ENCODE peak calls at places on chromosomes 13 and 19, in four cellular contexts. L, B, Z and R are unnamed samples.

GRCh38 chr19:4730740-4731171 is 7.1 kb upstream of the DPP9 start:
- DNase-seq in Z (no peak), B (no peak), L (no peak), R (peak; percentile 39)

GRCh38 chr13:92842145-92842544 is 384.5 kb upstream of the GPC6 start:
- DNase-seq in Z (peak; percentile 95), B (peak; percentile 96), L (no peak), R (peak; percentile 73)

GRCh38 chr19:4327877-4328242 is 10.8 kb downstream of the STAP2 start:
- DNase-seq in Z (no peak), L (no peak), B (no peak), R (no peak)

GRCh38 chr19:4495471-4495870 is 22.8 kb downstream of the PLIN4 start:
- DNase-seq in B (no peak), L (no peak), Z (no peak), R (peak; percentile 62)

GRCh38 chr19:46697142-46697960 is 19.6 kb downstream of the PRKD2 start:
- DNase-seq in B (peak; percentile 51), Z (peak; percentile 85), L (peak; percentile 84), R (no peak)

GRCh38 chr19:4297901-4298771 is 4.1 kb downstream of the TMIGD2 start:
- DNase-seq in L (no peak), Z (no peak), B (no peak), R (no peak)

GRCh38 chr13:72296246-72296645 is 429.2 kb upstream of the DACH1 start:
- DNase-seq in B (no peak), L (no peak), Z (no peak), R (no peak)

GRCh38 chr19:48182434-48182833 is 12.0 kb downstream of the ZSWIM9 start:
- DNase-seq in Z (no peak), L (no peak), B (no peak), R (no peak)

GRCh38 chr13:111898956-111899713 is 167.8 kb upstream of the SOX1 start:
- DNase-seq in L (no peak), Z (no peak), B (no peak), R (no peak)

GRCh38 chr13:113732961-113733950 is 25.8 kb upstream of the TMEM255B start:
- DNase-seq in B (no peak), Z (no peak), L (no peak), R (no peak)

GRCh38 chr19:48487944-48488343 is 18.8 kb downstream of the CYTH2 start:
- DNase-seq in Z (no peak), L (no peak), B (peak; percentile 80), R (peak; percentile 97)

GRCh38 chr13:84136582-84136981 is 254.3 kb upstream of the SLITRK1 start:
- DNase-seq in B (no peak), Z (no peak), L (no peak), R (no peak)

GRCh38 chr13:52707375-52707774 is 32.2 kb downstream of the CNMD start:
- DNase-seq in B (no peak), Z (peak; percentile 13), L (no peak), R (no peak)

GRCh38 chr13:98365291-98365690 is 188.2 kb upstream of the RNF113B start:
- DNase-seq in L (no peak), Z (no peak), B (no peak), R (no peak)

GRCh38 chr13:93758575-93758974 is 532.0 kb downstream of the GPC6 start:
- DNase-seq in L (no peak), B (peak; percentile 16), Z (peak; percentile 68), R (no peak)

GRCh38 chr19:6127716-6128335 is 7.6 kb upstream of the ACSBG2 start:
- DNase-seq in Z (peak; percentile 7), L (no peak), B (no peak), R (no peak)

GRCh38 chr13:78660130-78660857 is 1.3 kb upstream of the OBI1 start:
- DNase-seq in L (no peak), B (peak; percentile 14), Z (peak; percentile 22), R (no peak)

GRCh38 chr13:109602356-109602755 is 184.0 kb downstream of the IRS2 start:
- DNase-seq in L (no peak), B (no peak), Z (peak; percentile 43), R (peak; percentile 24)

GRCh38 chr19:2774083-2774679 is 8.9 kb downstream of the SGTA start:
- DNase-seq in L (no peak), B (no peak), Z (no peak), R (no peak)

GRCh38 chr13:34152409-34152808 is 334.5 kb downstream of the RFC3 start:
- DNase-seq in B (no peak), Z (no peak), L (no peak), R (no peak)

GRCh38 chr13:65615506-65615905 is 1614.6 kb downstream of the PCDH9 start:
- DNase-seq in L (no peak), Z (no peak), B (no peak), R (no peak)

DNA sequence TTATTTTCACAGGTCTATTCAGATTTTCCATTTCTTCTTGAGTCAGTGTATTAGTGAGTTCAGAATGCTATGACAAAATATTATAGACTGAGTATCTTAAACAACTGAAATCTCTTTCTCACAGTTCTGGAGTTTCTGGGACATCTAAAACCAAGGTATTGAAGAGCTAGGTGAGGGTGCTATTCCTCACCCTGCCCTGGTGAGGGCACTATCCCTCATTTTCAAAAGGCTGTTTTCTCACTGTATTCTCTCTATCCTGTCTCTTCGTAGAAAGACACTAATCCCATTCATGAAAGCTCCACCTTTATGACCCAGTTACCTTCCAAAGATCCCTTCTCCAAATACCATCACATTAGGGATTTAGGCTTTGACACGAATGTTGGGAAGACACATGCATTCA is 1617.1 kb downstream of the PCDH9 start:
- DNase-seq in Z (no peak), L (no peak), B (no peak), R (no peak)
- TF ChIP-seq CTCF in Z (peak; percentile 32), L (no peak), B (peak; percentile 18), R (peak; percentile 22)

GRCh38 chr19:35740423-35741215 is 1.6 kb downstream of the IGFLR1 start:
- DNase-seq in L (peak; percentile 97), Z (peak; percentile 99), B (peak; percentile 94), R (peak; percentile 98)
- TF ChIP-seq CTCF in L (no peak), Z (peak; percentile 24), B (peak; percentile 23), R (no peak)

GRCh38 chr19:39009001-39009400 is 23.3 kb downstream of the FBXO27 start:
- DNase-seq in L (no peak), Z (no peak), B (no peak), R (no peak)
- TF ChIP-seq CTCF in L (no peak), Z (no peak), B (no peak), R (no peak)

DNA sequence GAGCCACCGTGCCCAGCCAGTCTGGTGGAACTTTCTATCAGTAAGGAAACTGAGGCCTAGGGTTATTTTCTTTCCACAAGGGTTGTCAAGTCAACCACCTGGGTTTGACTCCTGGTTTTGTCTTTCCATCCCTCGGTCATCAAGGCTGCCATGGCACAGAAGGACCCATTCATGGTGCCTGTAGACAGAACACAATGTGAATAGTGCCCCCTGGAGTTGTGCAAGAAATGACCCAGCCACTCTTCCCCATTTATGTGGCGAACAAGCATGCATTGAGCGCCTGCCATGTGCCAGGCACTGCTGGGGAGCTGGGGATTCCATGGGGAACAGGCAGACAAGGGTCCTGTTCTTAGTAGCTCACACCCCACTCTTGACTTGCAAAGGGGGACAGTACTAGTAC is 4.1 kb downstream of the SMARCA4 start:
- DNase-seq in Z (no peak), B (no peak), L (no peak), R (no peak)
- TF ChIP-seq CTCF in Z (peak; percentile 11), B (no peak), L (no peak), R (no peak)

GRCh38 chr19:57191141-57192063 is at the start of gene ZNF264:
- DNase-seq in Z (peak; percentile 91), L (peak; percentile 70), B (peak; percentile 87), R (peak; percentile 86)
- TF ChIP-seq CTCF in Z (no peak), L (no peak), B (no peak), R (no peak)

GRCh38 chr13:91314888-91315287 is 32.6 kb upstream of the MIR17HG start:
- DNase-seq in L (no peak), B (no peak), Z (no peak), R (no peak)

GRCh38 chr13:91311491-91311890 is 36.0 kb upstream of the MIR17HG start:
- DNase-seq in B (no peak), L (no peak), Z (no peak), R (no peak)

GRCh38 chr13:91312324-91312723 is 35.2 kb upstream of the MIR17HG start:
- DNase-seq in B (no peak), L (no peak), Z (no peak), R (no peak)

GRCh38 chr13:91313103-91313502 is 34.4 kb upstream of the MIR17HG start:
- DNase-seq in Z (peak; percentile 36), L (no peak), B (peak; percentile 24), R (peak; percentile 30)

GRCh38 chr13:91313581-91313980 is 33.9 kb upstream of the MIR17HG start:
- DNase-seq in B (no peak), L (no peak), Z (no peak), R (no peak)
- TF ChIP-seq CTCF in B (no peak), L (no peak), Z (no peak), R (no peak)

GRCh38 chr13:102948006-102948405 is 102.2 kb downstream of the ERCC5 start:
- DNase-seq in B (peak; percentile 2), Z (peak; percentile 12), L (no peak), R (no peak)
- TF ChIP-seq CTCF in B (no peak), Z (no peak), L (no peak), R (no peak)

GRCh38 chr13:45417790-45418534 is at the start of gene SLC25A30:
- DNase-seq in B (peak; percentile 79), L (peak; percentile 82), Z (peak; percentile 92), R (peak; percentile 83)

GRCh38 chr13:45422731-45423130 is 4.6 kb upstream of the SLC25A30 start:
- DNase-seq in B (no peak), Z (no peak), L (no peak), R (no peak)

GRCh38 chr13:45416521-45417125 is 1.6 kb downstream of the SLC25A30 start:
- DNase-seq in Z (no peak), B (no peak), L (no peak), R (peak; percentile 9)

GRCh38 chr13:45415112-45415511 is 3.1 kb downstream of the SLC25A30 start:
- DNase-seq in L (no peak), Z (no peak), B (no peak), R (no peak)

GRCh38 chr13:45419945-45420344 is 1.8 kb upstream of the SLC25A30 start:
- DNase-seq in L (no peak), B (no peak), Z (no peak), R (no peak)
- TF ChIP-seq CTCF in L (no peak), B (no peak), Z (no peak), R (no peak)

GRCh38 chr13:91540157-91540736 is 141.8 kb downstream of the GPC5 start:
- DNase-seq in Z (no peak), L (no peak), B (no peak), R (no peak)

GRCh38 chr13:91544723-91545122 is 146.3 kb downstream of the GPC5 start:
- DNase-seq in Z (no peak), B (peak; percentile 0), L (no peak), R (no peak)

GRCh38 chr13:91537376-91537775 is 139.0 kb downstream of the GPC5 start:
- DNase-seq in B (no peak), Z (no peak), L (no peak), R (no peak)

GRCh38 chr13:91534996-91535395 is 136.6 kb downstream of the GPC5 start:
- DNase-seq in L (no peak), B (no peak), Z (no peak), R (no peak)

GRCh38 chr13:91539458-91540156 is 141.2 kb downstream of the GPC5 start:
- DNase-seq in B (no peak), L (no peak), Z (no peak), R (no peak)
- TF ChIP-seq CTCF in B (no peak), L (no peak), Z (no peak), R (no peak)